ENCODE peak calls at places on chromosomes 3 and 15, in nine cellular contexts. One of them, this sample, is unnamed.

GRCh38 chr3:193446975-193447602 is 68.5 kb upstream of the ATP13A5 start:
- DNase-seq in COR-L47: no peak
- DNase-seq in activated CD4-positive, alpha-beta T cell treated with anti-CD3 and anti-CD28 coated beads, Interleukin-2, amount 50 U/mL, for 4 hours: no peak
- DNase-seq in cardiac septum: no peak
- DNase-seq in NCI-H2171: no peak
- DNase-seq in WTC11: no peak
- DNase-seq in CD8-positive, alpha-beta T cell: no peak
- DNase-seq in Calu3: no peak
- DNase-seq in CD8-positive, alpha-beta memory T cell: no peak
- DNase-seq in this sample: no peak

GRCh38 chr3:46593274-46593862 is 19.0 kb upstream of the FAM240A start:
- DNase-seq in COR-L47: no peak
- DNase-seq in activated CD4-positive, alpha-beta T cell treated with anti-CD3 and anti-CD28 coated beads, Interleukin-2, amount 50 U/mL, for 4 hours: no peak
- DNase-seq in cardiac septum: no peak
- DNase-seq in NCI-H2171: no peak
- DNase-seq in WTC11: no peak
- DNase-seq in CD8-positive, alpha-beta T cell: no peak
- DNase-seq in Calu3: no peak
- DNase-seq in CD8-positive, alpha-beta memory T cell: no peak
- DNase-seq in this sample: no peak

GRCh38 chr3:60268123-60268522 is 983.1 kb downstream of the FHIT start:
- DNase-seq in COR-L47: no peak
- DNase-seq in activated CD4-positive, alpha-beta T cell treated with anti-CD3 and anti-CD28 coated beads, Interleukin-2, amount 50 U/mL, for 4 hours: no peak
- DNase-seq in cardiac septum: no peak
- DNase-seq in NCI-H2171: no peak
- DNase-seq in WTC11: no peak
- DNase-seq in CD8-positive, alpha-beta T cell: no peak
- DNase-seq in Calu3: no peak
- DNase-seq in CD8-positive, alpha-beta memory T cell: no peak
- DNase-seq in this sample: no peak

GRCh38 chr15:42800731-42801474 is 64.0 kb upstream of the CDAN1 start:
- DNase-seq in COR-L47: no peak
- DNase-seq in activated CD4-positive, alpha-beta T cell treated with anti-CD3 and anti-CD28 coated beads, Interleukin-2, amount 50 U/mL, for 4 hours: no peak
- DNase-seq in cardiac septum: no peak
- DNase-seq in NCI-H2171: no peak
- DNase-seq in WTC11: peak
- DNase-seq in CD8-positive, alpha-beta T cell: no peak
- DNase-seq in Calu3: no peak
- DNase-seq in CD8-positive, alpha-beta memory T cell: no peak
- DNase-seq in this sample: no peak

GRCh38 chr15:88812137-88812536 is 8.9 kb downstream of the ACAN start:
- DNase-seq in COR-L47: no peak
- DNase-seq in activated CD4-positive, alpha-beta T cell treated with anti-CD3 and anti-CD28 coated beads, Interleukin-2, amount 50 U/mL, for 4 hours: no peak
- DNase-seq in cardiac septum: no peak
- DNase-seq in NCI-H2171: no peak
- DNase-seq in WTC11: no peak
- DNase-seq in CD8-positive, alpha-beta T cell: no peak
- DNase-seq in Calu3: no peak
- DNase-seq in CD8-positive, alpha-beta memory T cell: no peak
- DNase-seq in this sample: no peak

GRCh38 chr3:61315874-61316273 is 64.6 kb upstream of the FHIT start:
- DNase-seq in COR-L47: no peak
- DNase-seq in activated CD4-positive, alpha-beta T cell treated with anti-CD3 and anti-CD28 coated beads, Interleukin-2, amount 50 U/mL, for 4 hours: no peak
- DNase-seq in cardiac septum: no peak
- DNase-seq in NCI-H2171: no peak
- DNase-seq in WTC11: peak
- DNase-seq in CD8-positive, alpha-beta T cell: no peak
- DNase-seq in Calu3: no peak
- DNase-seq in CD8-positive, alpha-beta memory T cell: no peak
- DNase-seq in this sample: peak

GRCh38 chr15:58561321-58561720 is 129.5 kb downstream of the LIPC start:
- DNase-seq in COR-L47: no peak
- DNase-seq in activated CD4-positive, alpha-beta T cell treated with anti-CD3 and anti-CD28 coated beads, Interleukin-2, amount 50 U/mL, for 4 hours: no peak
- DNase-seq in cardiac septum: no peak
- DNase-seq in NCI-H2171: no peak
- DNase-seq in WTC11: no peak
- DNase-seq in CD8-positive, alpha-beta T cell: no peak
- DNase-seq in Calu3: no peak
- DNase-seq in CD8-positive, alpha-beta memory T cell: no peak
- DNase-seq in this sample: no peak

GRCh38 chr3:127037423-127037841 is 54.5 kb downstream of the PLXNA1 start:
- DNase-seq in COR-L47: no peak
- DNase-seq in activated CD4-positive, alpha-beta T cell treated with anti-CD3 and anti-CD28 coated beads, Interleukin-2, amount 50 U/mL, for 4 hours: no peak
- DNase-seq in cardiac septum: no peak
- DNase-seq in NCI-H2171: no peak
- DNase-seq in WTC11: no peak
- DNase-seq in CD8-positive, alpha-beta T cell: no peak
- DNase-seq in Calu3: no peak
- DNase-seq in CD8-positive, alpha-beta memory T cell: no peak
- DNase-seq in this sample: peak

GRCh38 chr15:71294636-71295241 is 179.5 kb downstream of the THSD4 start:
- DNase-seq in COR-L47: no peak
- DNase-seq in activated CD4-positive, alpha-beta T cell treated with anti-CD3 and anti-CD28 coated beads, Interleukin-2, amount 50 U/mL, for 4 hours: no peak
- DNase-seq in cardiac septum: no peak
- DNase-seq in NCI-H2171: no peak
- DNase-seq in WTC11: no peak
- DNase-seq in CD8-positive, alpha-beta T cell: no peak
- DNase-seq in Calu3: peak
- DNase-seq in CD8-positive, alpha-beta memory T cell: no peak
- DNase-seq in this sample: no peak

GRCh38 chr3:13414040-13414729 is 5.9 kb downstream of the NUP210 start:
- DNase-seq in COR-L47: no peak
- DNase-seq in activated CD4-positive, alpha-beta T cell treated with anti-CD3 and anti-CD28 coated beads, Interleukin-2, amount 50 U/mL, for 4 hours: peak
- DNase-seq in cardiac septum: peak
- DNase-seq in NCI-H2171: no peak
- DNase-seq in WTC11: no peak
- DNase-seq in CD8-positive, alpha-beta T cell: peak
- DNase-seq in Calu3: peak
- DNase-seq in CD8-positive, alpha-beta memory T cell: peak
- DNase-seq in this sample: peak

GRCh38 chr3:45677045-45677436 is 12.2 kb upstream of the SACM1L start:
- DNase-seq in COR-L47: no peak
- DNase-seq in activated CD4-positive, alpha-beta T cell treated with anti-CD3 and anti-CD28 coated beads, Interleukin-2, amount 50 U/mL, for 4 hours: peak
- DNase-seq in cardiac septum: no peak
- DNase-seq in NCI-H2171: no peak
- DNase-seq in WTC11: no peak
- DNase-seq in CD8-positive, alpha-beta T cell: peak
- DNase-seq in Calu3: no peak
- DNase-seq in CD8-positive, alpha-beta memory T cell: peak
- DNase-seq in this sample: peak

GRCh38 chr3:103786296-103786695 is 1351.5 kb downstream of the ZPLD1 start:
- DNase-seq in COR-L47: no peak
- DNase-seq in activated CD4-positive, alpha-beta T cell treated with anti-CD3 and anti-CD28 coated beads, Interleukin-2, amount 50 U/mL, for 4 hours: no peak
- DNase-seq in cardiac septum: no peak
- DNase-seq in NCI-H2171: no peak
- DNase-seq in WTC11: no peak
- DNase-seq in CD8-positive, alpha-beta T cell: no peak
- DNase-seq in Calu3: no peak
- DNase-seq in CD8-positive, alpha-beta memory T cell: no peak
- DNase-seq in this sample: no peak

This sample was measured in kidney.